ENCODE peak calls at places on chromosomes 5 and 9, in five cellular contexts. B is neural crest cell, M is fibroblast of mammary gland, Y is BE2C, I is AG04450. N is an unnamed sample.

GRCh38 chr9:113298924-113299770 is 4.0 kb downstream of the RNF183 start:
- DNase-seq in B (no peak), M (no peak), Y (no peak), I (no peak), N (no peak)

GRCh38 chr9:137077758-137078693 is 709 bp downstream of the UAP1L1 start:
- DNase-seq in B (no peak), M (no peak), Y (peak; percentile 35), I (no peak), N (no peak)

GRCh38 chr5:28408186-28408585 is 1369.8 kb upstream of the CDH9 start:
- DNase-seq in B (no peak), M (peak; percentile 2), Y (no peak), I (no peak), N (no peak)

GRCh38 chr9:89022902-89023301 is 31.6 kb downstream of the S1PR3 start:
- DNase-seq in B (no peak), M (peak; percentile 87), Y (no peak), I (no peak), N (no peak)

GRCh38 chr5:76379855-76380254 is 23.2 kb upstream of the IQGAP2 start:
- DNase-seq in B (no peak), M (no peak), Y (no peak), I (no peak), N (no peak)

GRCh38 chr5:118069452-118069851 is 918.9 kb downstream of the DTWD2 start:
- DNase-seq in B (no peak), M (no peak), Y (no peak), I (no peak), N (no peak)

GRCh38 chr5:78610163-78610583 is 38.4 kb downstream of the LHFPL2 start:
- DNase-seq in B (no peak), M (peak; percentile 94), Y (no peak), I (no peak), N (no peak)

GRCh38 chr9:110745656-110746055 is 77.1 kb downstream of the MUSK start:
- DNase-seq in B (no peak), M (peak; percentile 58), Y (no peak), I (no peak), N (no peak)

GRCh38 chr9:82682431-82682830 is 380.5 kb downstream of the RASEF start:
- DNase-seq in B (no peak), M (no peak), Y (no peak), I (no peak), N (no peak)

GRCh38 chr5:135324897-135325650 is 74.0 kb downstream of the MACROH2A1 start:
- DNase-seq in B (no peak), M (no peak), Y (no peak), I (no peak), N (no peak)

GRCh38 chr5:37735649-37736347 is 104.0 kb downstream of the GDNF start:
- DNase-seq in B (peak; percentile 3), M (peak; percentile 37), Y (peak; percentile 79), I (no peak), N (no peak)

GRCh38 chr9:89884356-89885083 is 279.7 kb downstream of the GADD45G start:
- DNase-seq in B (no peak), M (no peak), Y (no peak), I (no peak), N (no peak)

GRCh38 chr5:30764704-30765103 is 428.8 kb upstream of the CDH6 start:
- DNase-seq in B (no peak), M (no peak), Y (no peak), I (no peak), N (no peak)

GRCh38 chr9:107405511-107405910 is 84.1 kb downstream of the KLF4 start:
- DNase-seq in B (no peak), M (no peak), Y (no peak), I (no peak), N (no peak)

GRCh38 chr5:23977996-23978395 is 470.6 kb downstream of the PRDM9 start:
- DNase-seq in B (no peak), M (no peak), Y (peak; percentile 65), I (no peak), N (no peak)

GRCh38 chr5:4855048-4855447 is 285.1 kb upstream of the ADAMTS16 start:
- DNase-seq in B (no peak), M (no peak), Y (no peak), I (no peak), N (no peak)

GRCh38 chr5:6483880-6484382 is 35.3 kb downstream of the UBE2QL1 start:
- DNase-seq in B (no peak), M (no peak), Y (no peak), I (no peak), N (no peak)

GRCh38 chr9:33170464-33171156 is 3.5 kb upstream of the B4GALT1 start:
- DNase-seq in B (no peak), M (peak; percentile 49), Y (peak; percentile 70), I (no peak), N (no peak)

GRCh38 chr9:119974026-119974425 is 604.8 kb upstream of the BRINP1 start:
- DNase-seq in B (no peak), M (no peak), Y (no peak), I (no peak), N (no peak)

GRCh38 chr9:113807173-113808061 is 68.7 kb upstream of the ZNF618 start:
- DNase-seq in B (peak; percentile 54), M (peak; percentile 68), Y (peak; percentile 51), I (peak; percentile 13), N (peak; percentile 53)

GRCh38 chr9:110291921-110292575 is 35.7 kb upstream of the TXN start:
- DNase-seq in B (no peak), M (no peak), Y (peak; percentile 12), I (no peak), N (no peak)

DNA sequence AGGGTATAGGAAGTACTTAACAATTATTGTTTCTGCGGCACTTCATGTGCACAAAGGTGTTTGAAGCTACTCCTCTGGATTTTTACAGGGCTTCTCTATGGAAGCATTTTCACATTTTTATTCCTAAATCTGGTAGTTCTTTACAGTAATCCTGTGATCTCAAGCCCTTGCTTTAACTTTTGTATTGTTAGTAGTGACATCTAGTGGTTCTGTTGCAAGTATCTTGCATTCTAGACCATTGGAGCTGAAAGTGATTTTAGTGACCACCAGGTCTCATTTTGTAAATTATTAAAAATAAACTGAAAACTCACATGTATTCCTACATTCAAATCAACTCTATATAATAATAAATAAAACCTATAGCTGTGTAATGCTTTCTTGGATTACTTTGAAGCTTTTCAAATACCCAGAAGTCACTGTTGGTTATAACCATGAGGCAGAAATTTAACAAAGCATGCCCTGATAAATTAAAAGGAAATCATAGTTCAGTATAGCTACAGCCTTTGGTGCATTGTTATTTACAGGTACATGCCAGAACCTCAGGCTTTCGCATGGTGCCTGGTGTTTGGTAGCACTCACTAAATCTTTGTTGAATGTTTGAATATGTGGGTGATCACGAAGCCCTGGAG is 18.9 kb downstream of the RPS23 start:
- DNase-seq in B (no peak), M (peak; percentile 53), Y (no peak), I (peak; percentile 11), N (no peak)
- TF ChIP-seq CTCF in B (peak; percentile 65), M (peak; percentile 47), Y (peak; percentile 60), I (peak; percentile 67), N (peak; percentile 44)

GRCh38 chr5:179986328-179986727 is 78.6 kb upstream of the TBC1D9B start:
- DNase-seq in B (no peak), M (peak; percentile 29), Y (no peak), I (no peak), N (no peak)
- TF ChIP-seq CTCF in B (no peak), M (no peak), Y (no peak), I (no peak), N (no peak)

GRCh38 chr5:111697881-111698757 is 58.9 kb downstream of the NREP start:
- DNase-seq in B (no peak), M (peak; percentile 73), Y (peak; percentile 40), I (no peak), N (no peak)
- TF ChIP-seq CTCF in B (no peak), M (peak; percentile 58), Y (peak; percentile 67), I (peak; percentile 20), N (peak; percentile 4)

GRCh38 chr9:128881627-128881883 is 195 bp downstream of the KYAT1 start:
- DNase-seq in B (no peak), M (no peak), Y (no peak), I (no peak), N (no peak)

GRCh38 chr9:128882677-128883590 is 1.0 kb downstream of the LRRC8A start:
- DNase-seq in B (no peak), M (peak; percentile 25), Y (no peak), I (no peak), N (no peak)

GRCh38 chr9:128881884-128882676 is at the start of the genes KYAT1 and LRRC8A:
- DNase-seq in B (peak; percentile 96), M (peak; percentile 92), Y (peak; percentile 98), I (peak; percentile 79), N (peak; percentile 96)

GRCh38 chr9:128877852-128878251 is 3.9 kb downstream of the KYAT1 start:
- DNase-seq in B (no peak), M (no peak), Y (no peak), I (no peak), N (no peak)
- TF ChIP-seq CTCF in B (no peak), M (no peak), Y (peak; percentile 18), I (no peak), N (no peak)

GRCh38 chr9:134660407-134660806 is 18.8 kb downstream of the COL5A1 start:
- DNase-seq in B (no peak), M (peak; percentile 45), Y (no peak), I (no peak), N (no peak)
- TF ChIP-seq CTCF in B (peak; percentile 66), M (peak; percentile 82), Y (peak; percentile 75), I (peak; percentile 79), N (no peak)

GRCh38 chr9:21395778-21396717 is 10.8 kb upstream of the IFNA2 start:
- DNase-seq in B (peak; percentile 79), M (no peak), Y (peak; percentile 70), I (no peak), N (no peak)

GRCh38 chr9:21392270-21392669 is 7.1 kb upstream of the IFNA2 start:
- DNase-seq in B (no peak), M (peak; percentile 31), Y (peak; percentile 18), I (no peak), N (no peak)
- TF ChIP-seq CTCF in B (peak; percentile 48), M (peak; percentile 24), Y (peak; percentile 45), I (peak; percentile 33), N (no peak)

GRCh38 chr5:80127037-80127642 is 92.0 kb downstream of the THBS4 start:
- DNase-seq in B (no peak), M (peak; percentile 23), Y (no peak), I (no peak), N (no peak)
- TF ChIP-seq CTCF in B (no peak), M (no peak), Y (no peak), I (no peak), N (no peak)

GRCh38 chr5:36073595-36074216 is 7.0 kb upstream of the UGT3A2 start:
- DNase-seq in B (no peak), M (no peak), Y (peak; percentile 22), I (no peak), N (no peak)
- TF ChIP-seq CTCF in B (no peak), M (peak; percentile 3), Y (peak; percentile 65), I (peak; percentile 14), N (peak; percentile 11)

GRCh38 chr5:132237141-132237540 is 9.5 kb upstream of the P4HA2 start:
- DNase-seq in B (no peak), M (no peak), Y (no peak), I (no peak), N (no peak)
- TF ChIP-seq CTCF in B (no peak), M (peak; percentile 12), Y (no peak), I (peak; percentile 30), N (no peak)

GRCh38 chr9:77751341-77752091 is 103.4 kb upstream of the GNA14 start:
- DNase-seq in B (peak; percentile 20), M (peak; percentile 79), Y (peak; percentile 72), I (peak; percentile 26), N (no peak)
- TF ChIP-seq CTCF in B (peak; percentile 74), M (peak; percentile 55), Y (peak; percentile 69), I (peak; percentile 63), N (peak; percentile 54)

N was measured in D721Med.